ENCODE peak calls at places on chromosomes 7 and 10, in four cellular contexts. R is fibroblast of the conjunctiva, K is NCI-H345, E is COLO829. X is an unnamed sample.

GRCh38 chr10:113718974-113719822 is 32.3 kb upstream of the PLEKHS1 start:
- DNase-seq in R (no peak), K (no peak), E (no peak), X (no peak)

GRCh38 chr10:31602541-31603244 is 283.7 kb downstream of the ZEB1 start:
- DNase-seq in R (peak; percentile 82), K (peak; percentile 48), E (no peak), X (peak; percentile 43)

GRCh38 chr10:30929901-30930520 is 101.7 kb downstream of the ZNF438 start:
- DNase-seq in R (no peak), K (no peak), E (no peak), X (no peak)

GRCh38 chr10:85888004-85888403 is 478.6 kb downstream of the GRID1 start:
- DNase-seq in R (no peak), K (no peak), E (no peak), X (no peak)

GRCh38 chr7:277228-277627 is 12.7 kb upstream of the FOXL3 start:
- DNase-seq in R (no peak), K (no peak), E (no peak), X (no peak)

GRCh38 chr7:141511370-141512335 is 39.6 kb upstream of the AGK start:
- DNase-seq in R (no peak), K (no peak), E (no peak), X (no peak)

GRCh38 chr7:5001911-5002310 is 42.9 kb upstream of the MMD2 start:
- DNase-seq in R (no peak), K (no peak), E (no peak), X (no peak)

GRCh38 chr7:144629011-144629410 is 206.8 kb downstream of the TPK1 start:
- DNase-seq in R (no peak), K (no peak), E (no peak), X (no peak)

GRCh38 chr10:97065686-97066679 is 119.8 kb downstream of the SLIT1 start:
- DNase-seq in R (no peak), K (peak; percentile 17), E (no peak), X (no peak)

GRCh38 chr10:29517352-29517923 is 117.3 kb downstream of the SVIL start:
- DNase-seq in R (peak; percentile 24), K (no peak), E (no peak), X (no peak)

GRCh38 chr10:8071666-8072065 is 17.2 kb downstream of the GATA3 start:
- DNase-seq in R (no peak), K (no peak), E (no peak), X (no peak)

GRCh38 chr10:69446229-69446628 is 5.0 kb upstream of the TSPAN15 start:
- DNase-seq in R (no peak), K (no peak), E (no peak), X (no peak)

GRCh38 chr7:115183431-115184057 is 261.6 kb downstream of the MDFIC start:
- DNase-seq in R (no peak), K (no peak), E (no peak), X (no peak)

GRCh38 chr10:43194861-43195260 is 56.6 kb downstream of the CSGALNACT2 start:
- DNase-seq in R (no peak), K (no peak), E (no peak), X (no peak)

GRCh38 chr7:151599401-151600227 is 79.9 kb upstream of the RHEB start:
- DNase-seq in R (peak; percentile 82), K (no peak), E (peak; percentile 19), X (peak; percentile 82)

GRCh38 chr10:66931340-66931948 is 5.6 kb downstream of the LRRTM3 start:
- DNase-seq in R (peak; percentile 68), K (peak; percentile 9), E (peak; percentile 8), X (peak; percentile 27)

GRCh38 chr7:38369816-38370493 is 96.5 kb upstream of the TARP start:
- DNase-seq in R (peak; percentile 61), K (peak; percentile 66), E (peak; percentile 90), X (peak; percentile 56)

GRCh38 chr7:16785846-16786245 is 19.0 kb downstream of the AGR2 start:
- DNase-seq in R (no peak), K (no peak), E (no peak), X (no peak)

GRCh38 chr7:361680-362415 is 71.9 kb downstream of the FOXL3 start:
- DNase-seq in R (no peak), K (no peak), E (no peak), X (no peak)

GRCh38 chr10:93287775-93288174 is 194.4 kb downstream of the MYOF start:
- DNase-seq in R (no peak), K (no peak), E (no peak), X (no peak)

GRCh38 chr7:71229201-71229600 is 97.3 kb downstream of the GALNT17 start:
- DNase-seq in R (no peak), K (no peak), E (no peak), X (no peak)

GRCh38 chr7:15219758-15220157 is 317.2 kb upstream of the DGKB start:
- DNase-seq in R (no peak), K (no peak), E (no peak), X (no peak)

X was measured in skeletal muscle cell.